ENCODE peak calls at places on chromosomes 6 and 20, in six cellular contexts. One of them, this sample, is unnamed.
A peak's percentile ranks its signal among the peaks of the same experiment; 100 is the strongest.

GRCh38 chr20:41436679-41437078 is 70.1 kb upstream of the EMILIN3 start:
- DNase-seq in cardiac muscle cell: no peak
- DNase-seq in adrenal gland: no peak
- DNase-seq in AG10803: peak; percentile 83
- DNase-seq in body of pancreas: no peak
- DNase-seq in ovary: no peak
- DNase-seq in this sample: no peak

GRCh38 chr20:50475879-50476292 is 34.3 kb upstream of the PTPN1 start:
- DNase-seq in cardiac muscle cell: no peak
- DNase-seq in adrenal gland: peak; percentile 87
- DNase-seq in AG10803: no peak
- DNase-seq in body of pancreas: no peak
- DNase-seq in ovary: peak; percentile 73
- DNase-seq in this sample: no peak

GRCh38 chr6:154458565-154459475 is 51.7 kb downstream of the CNKSR3 start:
- DNase-seq in cardiac muscle cell: no peak
- DNase-seq in adrenal gland: no peak
- DNase-seq in AG10803: peak; percentile 13
- DNase-seq in body of pancreas: no peak
- DNase-seq in ovary: no peak
- DNase-seq in this sample: no peak

GRCh38 chr20:40685349-40685748 is 3.7 kb downstream of the MAFB start:
- DNase-seq in cardiac muscle cell: no peak
- DNase-seq in adrenal gland: no peak
- DNase-seq in AG10803: no peak
- DNase-seq in body of pancreas: no peak
- DNase-seq in ovary: no peak
- DNase-seq in this sample: peak; percentile 59

GRCh38 chr6:92047886-92048285 is 1371.5 kb downstream of the EPHA7 start:
- DNase-seq in cardiac muscle cell: peak; percentile 25
- DNase-seq in adrenal gland: no peak
- DNase-seq in AG10803: no peak
- DNase-seq in body of pancreas: no peak
- DNase-seq in ovary: no peak
- DNase-seq in this sample: no peak

GRCh38 chr20:11849976-11850670 is 67.6 kb upstream of the BTBD3 start:
- DNase-seq in cardiac muscle cell: no peak
- DNase-seq in adrenal gland: no peak
- DNase-seq in AG10803: peak; percentile 56
- DNase-seq in body of pancreas: no peak
- DNase-seq in ovary: no peak
- DNase-seq in this sample: peak; percentile 92

GRCh38 chr6:21601932-21602390 is 8.4 kb downstream of the SOX4 start:
- DNase-seq in cardiac muscle cell: no peak
- DNase-seq in adrenal gland: no peak
- DNase-seq in AG10803: no peak
- DNase-seq in body of pancreas: no peak
- DNase-seq in ovary: no peak
- DNase-seq in this sample: no peak

GRCh38 chr6:115910147-115910546 is 150.5 kb downstream of the FRK start:
- DNase-seq in cardiac muscle cell: no peak
- DNase-seq in adrenal gland: no peak
- DNase-seq in AG10803: no peak
- DNase-seq in body of pancreas: no peak
- DNase-seq in ovary: no peak
- DNase-seq in this sample: no peak

GRCh38 chr6:56637640-56638039 is 5.0 kb downstream of the DST start:
- DNase-seq in cardiac muscle cell: peak; percentile 61
- DNase-seq in adrenal gland: no peak
- DNase-seq in AG10803: peak; percentile 82
- DNase-seq in body of pancreas: no peak
- DNase-seq in ovary: no peak
- DNase-seq in this sample: no peak

GRCh38 chr20:31274441-31274840 is 17.0 kb downstream of the DEFB115 start:
- DNase-seq in cardiac muscle cell: no peak
- DNase-seq in adrenal gland: no peak
- DNase-seq in AG10803: no peak
- DNase-seq in body of pancreas: no peak
- DNase-seq in ovary: no peak
- DNase-seq in this sample: no peak

GRCh38 chr6:139655783-139656705 is 281.6 kb upstream of the CITED2 start:
- DNase-seq in cardiac muscle cell: no peak
- DNase-seq in adrenal gland: no peak
- DNase-seq in AG10803: no peak
- DNase-seq in body of pancreas: peak; percentile 24
- DNase-seq in ovary: no peak
- DNase-seq in this sample: no peak

GRCh38 chr20:44642203-44643153 is 9.0 kb downstream of the ADA start:
- DNase-seq in cardiac muscle cell: peak; percentile 69
- DNase-seq in adrenal gland: peak; percentile 89
- DNase-seq in AG10803: peak; percentile 79
- DNase-seq in body of pancreas: peak; percentile 65
- DNase-seq in ovary: peak; percentile 34
- DNase-seq in this sample: peak; percentile 94

GRCh38 chr6:109178921-109179320 is 83.6 kb downstream of the CEP57L1 start:
- DNase-seq in cardiac muscle cell: no peak
- DNase-seq in adrenal gland: no peak
- DNase-seq in AG10803: no peak
- DNase-seq in body of pancreas: no peak
- DNase-seq in ovary: no peak
- DNase-seq in this sample: no peak

GRCh38 chr20:54293526-54293925 is 85.6 kb downstream of the PFDN4 start:
- DNase-seq in cardiac muscle cell: no peak
- DNase-seq in adrenal gland: peak; percentile 55
- DNase-seq in AG10803: peak; percentile 4
- DNase-seq in body of pancreas: no peak
- DNase-seq in ovary: no peak
- DNase-seq in this sample: no peak

GRCh38 chr6:113299526-113299925 is 557.6 kb upstream of the MARCKS start:
- DNase-seq in cardiac muscle cell: no peak
- DNase-seq in adrenal gland: no peak
- DNase-seq in AG10803: no peak
- DNase-seq in body of pancreas: no peak
- DNase-seq in ovary: no peak
- DNase-seq in this sample: no peak

GRCh38 chr20:46312945-46313861 is 4.9 kb upstream of the CDH22 start:
- DNase-seq in cardiac muscle cell: no peak
- DNase-seq in adrenal gland: no peak
- DNase-seq in AG10803: no peak
- DNase-seq in body of pancreas: no peak
- DNase-seq in ovary: no peak
- DNase-seq in this sample: no peak

GRCh38 chr20:46309945-46310344 is 1.6 kb upstream of the CDH22 start:
- DNase-seq in cardiac muscle cell: no peak
- DNase-seq in adrenal gland: no peak
- DNase-seq in AG10803: no peak
- DNase-seq in body of pancreas: no peak
- DNase-seq in ovary: no peak
- DNase-seq in this sample: no peak

GRCh38 chr20:46311719-46312074 is 3.4 kb upstream of the CDH22 start:
- DNase-seq in cardiac muscle cell: no peak
- DNase-seq in adrenal gland: no peak
- DNase-seq in AG10803: no peak
- DNase-seq in body of pancreas: no peak
- DNase-seq in ovary: no peak
- DNase-seq in this sample: no peak

GRCh38 chr20:46311039-46311650 is 2.8 kb upstream of the CDH22 start:
- DNase-seq in cardiac muscle cell: no peak
- DNase-seq in adrenal gland: no peak
- DNase-seq in AG10803: no peak
- DNase-seq in body of pancreas: no peak
- DNase-seq in ovary: no peak
- DNase-seq in this sample: no peak

DNA sequence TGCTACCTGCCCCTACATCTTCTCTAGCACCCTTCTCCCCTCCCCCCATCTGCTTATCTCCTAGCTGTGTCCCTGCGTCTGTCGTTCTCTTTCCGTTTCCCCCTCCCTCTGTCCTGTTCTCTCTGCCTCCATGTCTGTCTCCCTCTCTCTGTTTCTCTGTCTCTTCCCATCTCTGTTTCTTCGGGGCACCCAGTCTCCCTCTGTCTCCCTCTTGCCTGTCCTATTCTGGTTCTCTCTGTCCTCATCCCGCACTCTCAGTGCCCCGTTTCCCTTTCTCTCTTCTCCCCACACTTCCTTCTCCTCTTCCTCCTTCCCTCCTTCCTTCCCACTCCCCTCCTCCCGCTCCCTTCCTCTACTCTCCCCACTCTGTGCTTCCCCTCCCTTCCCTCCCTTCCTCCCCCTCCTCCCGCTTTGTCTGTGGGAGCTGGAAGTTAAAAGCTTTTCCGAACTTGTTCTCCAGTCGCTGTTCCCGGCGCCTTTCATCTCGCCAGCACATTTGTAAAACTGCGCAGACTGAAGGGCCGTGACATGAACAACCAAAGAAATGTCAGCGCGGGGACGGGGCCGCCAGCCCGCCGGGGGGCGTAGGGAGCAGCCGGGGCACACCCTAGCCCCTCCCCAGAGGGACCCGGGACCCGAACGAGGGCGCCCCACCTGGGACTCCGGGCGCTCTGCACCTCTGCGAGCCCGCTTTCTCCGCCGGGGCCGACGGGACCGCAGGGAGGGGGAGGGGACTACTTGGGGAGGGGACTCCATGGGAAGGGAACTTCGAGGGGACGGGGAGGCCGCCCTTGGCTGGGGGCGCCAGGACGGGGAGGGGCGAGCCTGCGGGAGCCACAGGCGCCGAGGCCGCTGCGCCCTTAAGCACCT is 4.0 kb upstream of the CDH22 start:
- DNase-seq in cardiac muscle cell: peak; percentile 77
- DNase-seq in adrenal gland: no peak
- DNase-seq in AG10803: no peak
- DNase-seq in body of pancreas: peak; percentile 19
- DNase-seq in ovary: no peak
- DNase-seq in this sample: no peak
- H3K4me3 ChIP-seq in cardiac muscle cell: peak overlapping the region; percentile 24
- H3K4me3 ChIP-seq in adrenal gland: no peak overlapping the region
- H3K4me3 ChIP-seq in AG10803: no peak overlapping the region
- H3K4me3 ChIP-seq in body of pancreas: no peak overlapping the region
- H3K4me3 ChIP-seq in ovary: no peak overlapping the region
- H3K4me3 ChIP-seq in this sample: no peak overlapping the region

GRCh38 chr6:39361657-39362486 is 39.4 kb upstream of the KCNK16 start:
- DNase-seq in cardiac muscle cell: peak; percentile 82
- DNase-seq in adrenal gland: peak; percentile 83
- DNase-seq in AG10803: peak; percentile 62
- DNase-seq in body of pancreas: peak; percentile 72
- DNase-seq in ovary: peak; percentile 66
- DNase-seq in this sample: no peak
- TF ChIP-seq CTCF in cardiac muscle cell: peak; percentile 82
- TF ChIP-seq CTCF in adrenal gland: peak; percentile 85
- TF ChIP-seq CTCF in AG10803: peak; percentile 90
- TF ChIP-seq CTCF in body of pancreas: peak; percentile 77
- TF ChIP-seq CTCF in ovary: peak; percentile 59
- TF ChIP-seq CTCF in this sample: peak; percentile 84

DNA sequence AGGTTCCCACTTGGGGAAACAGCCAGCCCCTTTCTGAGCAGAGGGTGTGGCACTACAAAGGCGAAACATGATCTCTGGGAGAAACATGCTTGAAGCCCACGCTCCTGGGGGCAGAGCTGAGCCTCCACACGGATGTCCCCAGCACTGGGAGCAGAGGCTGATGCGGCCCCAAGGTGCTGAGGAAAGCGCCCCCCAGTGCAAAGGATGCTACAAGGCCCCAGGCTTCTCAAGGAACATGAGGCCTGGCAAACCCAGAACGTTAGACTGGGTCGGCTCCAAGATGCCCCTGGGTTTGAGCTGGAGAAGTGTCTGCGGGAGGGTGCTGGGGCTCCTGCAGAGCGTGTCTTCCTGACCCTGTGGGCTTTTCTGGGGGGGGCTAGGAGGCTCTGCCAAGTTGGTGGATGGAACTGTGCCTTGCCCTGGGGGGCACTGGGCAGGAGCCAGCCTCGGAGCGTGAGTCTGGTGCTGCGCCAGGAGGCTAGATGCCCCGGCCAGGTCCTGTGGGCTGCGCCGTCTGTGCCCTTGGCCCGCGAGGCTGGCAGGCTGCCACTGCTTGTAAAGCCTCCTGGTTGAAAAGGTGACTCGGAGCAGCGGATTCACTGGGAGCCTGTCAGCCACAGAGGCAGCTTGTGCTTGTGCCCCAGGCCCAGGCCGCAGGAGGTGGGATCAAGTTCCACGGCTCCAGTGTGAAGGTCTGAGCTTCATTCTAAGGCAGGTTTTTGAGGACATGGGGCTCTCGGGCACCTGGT is 8.1 kb downstream of the SYNJ2 start:
- DNase-seq in cardiac muscle cell: peak; percentile 15
- DNase-seq in adrenal gland: peak; percentile 93
- DNase-seq in AG10803: no peak
- DNase-seq in body of pancreas: peak; percentile 87
- DNase-seq in ovary: peak; percentile 82
- DNase-seq in this sample: peak; percentile 83
- H3K4me3 ChIP-seq in cardiac muscle cell: no peak overlapping the region
- H3K4me3 ChIP-seq in adrenal gland: no peak overlapping the region
- H3K4me3 ChIP-seq in AG10803: no peak overlapping the region
- H3K4me3 ChIP-seq in body of pancreas: no peak overlapping the region
- H3K4me3 ChIP-seq in ovary: no peak overlapping the region
- H3K4me3 ChIP-seq in this sample: no peak overlapping the region

GRCh38 chr20:38317422-38317821 is 13.5 kb downstream of the BPI start:
- DNase-seq in cardiac muscle cell: no peak
- DNase-seq in adrenal gland: no peak
- DNase-seq in AG10803: no peak
- DNase-seq in body of pancreas: no peak
- DNase-seq in ovary: no peak
- DNase-seq in this sample: no peak

GRCh38 chr20:38316341-38316740 is 12.4 kb downstream of the BPI start:
- DNase-seq in cardiac muscle cell: no peak
- DNase-seq in adrenal gland: no peak
- DNase-seq in AG10803: no peak
- DNase-seq in body of pancreas: no peak
- DNase-seq in ovary: no peak
- DNase-seq in this sample: no peak

GRCh38 chr20:38313676-38314075 is 9.7 kb downstream of the BPI start:
- DNase-seq in cardiac muscle cell: no peak
- DNase-seq in adrenal gland: no peak
- DNase-seq in AG10803: no peak
- DNase-seq in body of pancreas: no peak
- DNase-seq in ovary: no peak
- DNase-seq in this sample: no peak

GRCh38 chr20:38311100-38311499 is 7.1 kb downstream of the BPI start:
- DNase-seq in cardiac muscle cell: no peak
- DNase-seq in adrenal gland: no peak
- DNase-seq in AG10803: no peak
- DNase-seq in body of pancreas: no peak
- DNase-seq in ovary: no peak
- DNase-seq in this sample: no peak

DNA sequence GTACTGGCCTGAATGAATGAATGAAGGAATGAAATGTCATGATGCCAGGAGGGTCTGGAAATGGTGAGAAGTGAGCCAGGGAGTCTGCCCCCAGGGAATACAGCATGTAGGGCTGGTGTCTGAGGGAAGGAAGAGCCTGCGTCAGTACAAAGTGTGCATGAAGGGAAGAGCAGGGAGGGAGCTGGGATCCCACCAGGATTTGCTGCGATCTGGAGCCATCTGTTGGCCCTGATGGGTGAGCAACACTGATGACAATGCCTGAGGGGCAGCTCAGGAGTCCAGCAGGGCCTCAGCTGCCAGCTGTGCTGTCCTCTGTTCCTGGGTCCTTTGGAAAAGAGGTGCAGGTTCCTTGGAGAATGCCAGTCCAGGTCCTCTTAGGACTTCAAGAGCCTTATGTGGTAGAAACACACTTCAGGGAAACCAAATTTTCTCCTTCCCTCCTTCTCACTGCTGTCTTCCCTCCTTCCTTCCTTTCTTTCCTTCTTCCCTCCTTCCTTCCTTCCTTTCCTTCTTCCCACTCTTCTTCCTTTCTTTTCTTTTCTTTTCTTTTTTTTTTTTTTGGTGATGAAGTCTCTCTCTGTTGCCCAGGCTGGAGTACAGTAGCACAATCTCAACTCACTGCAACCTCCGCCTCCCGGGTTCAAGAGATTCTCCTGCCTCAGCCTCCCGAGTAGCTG is 11.5 kb downstream of the BPI start:
- DNase-seq in cardiac muscle cell: no peak
- DNase-seq in adrenal gland: no peak
- DNase-seq in AG10803: peak; percentile 23
- DNase-seq in body of pancreas: no peak
- DNase-seq in ovary: peak; percentile 36
- DNase-seq in this sample: no peak
- TF ChIP-seq CTCF in cardiac muscle cell: peak; percentile 28
- TF ChIP-seq CTCF in adrenal gland: no peak
- TF ChIP-seq CTCF in AG10803: no peak
- TF ChIP-seq CTCF in body of pancreas: no peak
- TF ChIP-seq CTCF in ovary: no peak
- TF ChIP-seq CTCF in this sample: peak; percentile 62

This sample was measured in RWPE2.